ENCODE peak calls at places on chromosomes 7 and 10, in six cellular contexts. Z is esophagus muscularis mucosa, L is HCT116, K is spleen, V is transverse colon, O is stomach. F is an unnamed sample.

GRCh38 chr7:157016352-157017041 is 6.0 kb upstream of the MNX1 start:
- DNase-seq in Z (no peak), L (no peak), K (no peak), V (no peak), O (no peak), F (no peak)

GRCh38 chr7:116354171-116354545 is 143.8 kb downstream of the TES start:
- DNase-seq in Z (no peak), L (no peak), K (no peak), V (peak), O (peak), F (no peak)

GRCh38 chr10:33129987-33130386 is 172.0 kb upstream of the ITGB1 start:
- DNase-seq in Z (no peak), L (no peak), K (no peak), V (no peak), O (no peak), F (no peak)

GRCh38 chr10:32983333-32983909 is 25.4 kb upstream of the ITGB1 start:
- DNase-seq in Z (no peak), L (peak), K (no peak), V (no peak), O (no peak), F (no peak)

GRCh38 chr7:49187543-49188268 is 263.4 kb downstream of the CDC14C start:
- DNase-seq in Z (no peak), L (no peak), K (no peak), V (no peak), O (no peak), F (no peak)

GRCh38 chr10:19629559-19629958 is 186.7 kb upstream of the PLXDC2 start:
- DNase-seq in Z (no peak), L (no peak), K (peak), V (peak), O (peak), F (no peak)

GRCh38 chr7:129569811-129570215 is 41.7 kb upstream of the NRF1 start:
- DNase-seq in Z (no peak), L (peak), K (no peak), V (peak), O (peak), F (no peak)

GRCh38 chr7:104127204-104127603 is 80.6 kb downstream of the ORC5 start:
- DNase-seq in Z (no peak), L (no peak), K (no peak), V (no peak), O (no peak), F (no peak)

GRCh38 chr7:101255841-101256240 is 11.0 kb upstream of the FIS1 start:
- DNase-seq in Z (no peak), L (no peak), K (no peak), V (no peak), O (no peak), F (no peak)

GRCh38 chr10:45627412-45628048 is 45.0 kb downstream of the ZFAND4 start:
- DNase-seq in Z (no peak), L (no peak), K (no peak), V (no peak), O (no peak), F (no peak)

DNA sequence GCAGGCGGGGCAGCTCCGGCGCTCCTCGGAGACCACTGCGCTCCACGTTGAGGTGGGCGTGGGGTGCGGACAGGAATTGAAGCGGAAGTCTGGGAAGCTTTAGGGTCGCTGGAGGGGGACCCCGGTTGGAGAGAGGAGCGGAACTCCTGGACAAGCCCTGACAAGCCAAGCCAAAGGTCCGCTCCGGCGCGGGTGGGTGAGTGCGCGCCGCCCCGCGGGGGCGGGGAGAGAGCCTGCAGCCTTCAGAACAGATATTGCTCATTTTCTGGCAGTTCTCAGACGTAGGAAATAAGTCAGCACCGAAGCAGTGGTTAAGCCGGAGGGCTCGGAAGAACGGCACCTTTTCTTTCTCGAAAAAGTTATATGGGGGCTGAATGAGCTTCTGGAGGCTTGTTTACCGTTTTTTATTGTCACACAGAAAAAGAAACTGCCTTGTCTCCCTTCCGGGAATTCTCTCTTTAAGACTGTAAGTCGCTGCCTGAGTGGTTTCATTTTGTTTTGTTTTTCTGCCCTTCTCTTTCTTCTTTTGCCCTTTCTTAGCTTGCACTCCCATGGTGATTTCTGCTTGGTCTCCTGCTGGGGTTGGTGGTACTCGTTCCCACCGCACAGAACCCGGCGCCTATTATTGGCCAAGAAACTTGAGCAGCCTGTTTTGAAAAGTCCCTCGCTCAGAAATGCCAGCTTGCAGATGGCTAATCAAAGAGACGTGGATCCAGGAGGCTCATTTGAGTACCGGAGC is 732 bp downstream of the FAS start:
- DNase-seq in Z (no peak), L (peak), K (peak), V (peak), O (peak), F (no peak)
- TF ChIP-seq POLR2A in Z (no peak), L (no peak), K (no peak), V (peak), O (no peak), F (peak)

GRCh38 chr10:14265709-14266108 is 65.0 kb downstream of the FRMD4A start:
- DNase-seq in Z (no peak), L (no peak), K (no peak), V (no peak), O (no peak), F (no peak)

GRCh38 chr10:14261341-14261740 is 69.4 kb downstream of the FRMD4A start:
- DNase-seq in Z (no peak), L (no peak), K (no peak), V (no peak), O (no peak), F (no peak)

GRCh38 chr10:14254368-14254767 is 76.4 kb downstream of the FRMD4A start:
- DNase-seq in Z (no peak), L (no peak), K (no peak), V (no peak), O (no peak), F (no peak)

GRCh38 chr10:14263041-14263440 is 67.7 kb downstream of the FRMD4A start:
- DNase-seq in Z (peak), L (no peak), K (no peak), V (no peak), O (no peak), F (no peak)

DNA sequence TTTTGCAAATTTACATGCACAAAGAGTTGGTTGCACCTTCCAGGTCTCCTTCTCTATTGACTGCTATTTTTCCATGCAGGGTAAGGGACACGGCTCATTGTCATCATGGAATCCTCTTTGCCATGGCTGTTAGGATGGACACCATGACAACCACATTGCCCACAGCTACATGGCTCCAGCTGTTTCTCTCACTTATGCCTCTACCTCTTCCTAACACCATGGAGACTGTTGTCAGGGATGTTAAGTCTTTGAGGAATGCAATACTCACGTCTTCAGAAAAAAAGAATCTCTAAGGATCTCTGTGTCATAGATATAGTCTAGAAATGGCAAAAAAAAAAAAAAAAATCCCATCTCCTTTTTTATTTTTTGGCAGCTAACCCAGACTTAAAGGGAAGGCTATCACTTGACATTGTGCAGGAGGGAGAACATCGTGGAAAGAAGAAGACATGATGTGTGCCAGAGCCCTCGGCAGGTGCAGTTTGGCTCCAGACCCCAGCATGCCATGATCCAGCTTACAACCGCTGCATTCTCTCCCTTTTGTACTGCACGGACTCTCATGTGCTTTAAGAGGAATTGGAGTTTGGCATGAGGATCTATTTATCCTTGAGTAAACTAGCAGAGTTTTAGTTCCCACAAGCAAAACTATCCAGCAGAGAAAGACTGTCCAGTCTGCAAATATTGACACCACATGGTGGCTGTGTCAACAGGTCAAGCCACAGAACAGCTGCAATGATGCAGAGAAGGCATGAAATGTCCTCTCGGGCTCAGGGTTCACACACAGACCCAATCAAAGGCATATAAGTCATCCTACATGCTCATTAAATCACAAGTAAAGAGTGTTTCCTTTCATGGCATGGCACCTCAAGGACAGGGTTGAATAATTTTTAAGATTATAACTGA is 70.8 kb downstream of the FRMD4A start:
- DNase-seq in Z (peak), L (no peak), K (no peak), V (no peak), O (no peak), F (no peak)
- TF ChIP-seq POLR2AphosphoS5 in Z (peak), L (no peak), K (no peak), V (peak), O (peak), F (no peak)

GRCh38 chr7:100099452-100099851 is 1.7 kb downstream of the MCM7 start:
- DNase-seq in Z (no peak), L (no peak), K (no peak), V (no peak), O (no peak), F (no peak)

GRCh38 chr7:100102950-100103840 is 1.8 kb downstream of the AP4M1 start:
- DNase-seq in Z (no peak), L (no peak), K (no peak), V (no peak), O (no peak), F (no peak)

GRCh38 chr7:100098913-100099312 is 2.3 kb downstream of the MCM7 start:
- DNase-seq in Z (no peak), L (no peak), K (no peak), V (no peak), O (no peak), F (no peak)

GRCh38 chr7:100100420-100101015 is 679 bp downstream of the MCM7 start:
- DNase-seq in Z (peak), L (peak), K (peak), V (peak), O (peak), F (peak)

GRCh38 chr7:100101016-100101862 is at the start of the genes AP4M1 and MCM7:
- DNase-seq in Z (peak), L (peak), K (peak), V (peak), O (peak), F (peak)
- TF ChIP-seq POLR2A in Z (no peak), L (no peak), K (no peak), V (no peak), O (no peak), F (peak)

GRCh38 chr10:75211007-75211735 is 575 bp downstream of the VDAC2 start:
- DNase-seq in Z (no peak), L (no peak), K (no peak), V (peak), O (peak), F (peak)
- TF ChIP-seq POLR2AphosphoS5 in Z (peak), L (no peak), K (no peak), V (peak), O (peak), F (peak)

DNA sequence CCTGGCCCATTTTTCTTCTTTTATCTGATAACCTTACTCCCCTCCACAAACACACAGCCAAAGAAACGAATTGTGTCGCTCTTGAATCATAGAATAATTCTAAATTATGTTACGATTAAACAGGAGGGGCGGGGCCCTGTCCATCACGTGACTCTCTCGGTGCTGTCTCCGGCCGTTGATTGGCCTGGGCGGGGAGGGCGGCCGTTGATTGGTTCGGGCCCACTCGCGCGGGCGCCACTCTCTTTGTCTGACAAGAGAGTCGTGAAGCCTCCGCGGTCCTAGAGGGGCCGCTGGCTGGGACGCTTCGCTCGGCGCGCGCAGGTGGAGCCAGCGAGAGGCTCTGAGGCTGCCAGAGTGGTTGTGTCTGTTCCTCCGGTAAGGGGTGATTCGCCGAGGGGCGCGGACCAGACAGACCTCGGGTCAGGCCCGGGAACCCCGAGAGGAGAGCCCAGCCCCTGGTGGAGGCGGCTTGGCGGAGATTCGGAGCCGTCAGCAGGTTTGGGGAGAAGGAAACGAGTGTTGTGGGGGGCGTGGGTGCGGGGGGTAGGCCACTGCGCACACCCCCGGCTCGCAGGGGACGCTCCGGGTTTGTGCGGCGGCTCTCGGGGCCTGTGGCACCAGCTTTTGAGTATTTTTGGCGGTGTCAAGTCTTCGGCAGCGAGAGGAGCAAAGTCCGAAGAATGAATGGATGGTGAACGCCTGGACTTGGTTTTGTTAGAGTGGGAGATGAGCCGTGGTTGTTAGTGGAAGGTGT is at the start of gene ZNF789:
- DNase-seq in Z (peak), L (peak), K (peak), V (peak), O (peak), F (peak)
- TF ChIP-seq POLR2A in Z (no peak), L (peak), K (no peak), V (peak), O (no peak), F (peak)

DNA sequence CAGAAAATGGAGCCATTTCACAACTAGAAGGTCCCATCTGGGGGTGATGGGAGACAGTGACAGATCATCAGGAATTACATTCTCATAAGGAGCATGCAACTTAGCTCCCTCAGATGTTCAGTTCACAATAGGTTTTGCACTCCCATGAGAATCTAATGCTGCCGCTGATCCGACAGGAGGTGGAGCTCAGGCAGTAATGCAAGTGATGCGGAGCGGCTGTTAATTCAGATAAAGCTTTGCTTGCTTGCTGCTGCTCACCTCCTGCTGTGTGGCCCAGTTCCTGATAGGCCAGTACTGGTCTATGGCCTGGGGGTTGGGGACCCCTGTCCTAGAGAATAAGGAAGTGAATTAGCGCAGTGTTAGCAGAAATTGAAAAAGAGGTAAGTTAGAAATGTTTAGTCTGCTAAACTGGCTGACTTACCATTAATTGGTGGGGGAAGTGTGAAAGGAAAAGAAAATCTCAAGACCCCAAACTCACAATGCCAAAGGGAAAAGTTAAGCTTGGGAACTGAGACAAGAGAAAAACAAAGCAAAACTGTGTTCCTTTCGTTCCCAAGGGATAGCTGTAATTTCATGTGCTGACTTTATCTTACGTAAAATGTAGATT is 76.4 kb downstream of the LYZL2 start:
- DNase-seq in Z (no peak), L (no peak), K (no peak), V (no peak), O (no peak), F (no peak)
- TF ChIP-seq POLR2AphosphoS5 in Z (no peak), L (no peak), K (no peak), V (no peak), O (no peak), F (no peak)